ENCODE peak calls at places on chromosomes 3 and 15, in ten cellular contexts. One of them, this sample, is unnamed.

GRCh38 chr3:106176734-106177133 is 307.9 kb upstream of the CBLB start:
- DNase-seq in T47D: no peak
- DNase-seq in GM13977: peak
- DNase-seq in T-helper 2 cell: no peak
- DNase-seq in T-cell: peak
- DNase-seq in progenitor cell of endocrine pancreas: no peak
- DNase-seq in NCI-H1694 treated with DMSO at 0.1 percent for 48 hours: no peak
- DNase-seq in GM06990: peak
- DNase-seq in mucosa of descending colon: no peak
- DNase-seq in H9: no peak
- DNase-seq in this sample: peak

GRCh38 chr15:36595625-36596024 is 16.2 kb downstream of the CDIN1 start:
- DNase-seq in T47D: no peak
- DNase-seq in GM13977: no peak
- DNase-seq in T-helper 2 cell: no peak
- DNase-seq in T-cell: no peak
- DNase-seq in progenitor cell of endocrine pancreas: no peak
- DNase-seq in NCI-H1694 treated with DMSO at 0.1 percent for 48 hours: no peak
- DNase-seq in GM06990: no peak
- DNase-seq in mucosa of descending colon: no peak
- DNase-seq in H9: no peak
- DNase-seq in this sample: no peak

GRCh38 chr15:64009241-64009640 is 37.0 kb downstream of the DAPK2 start:
- DNase-seq in T47D: no peak
- DNase-seq in GM13977: no peak
- DNase-seq in T-helper 2 cell: no peak
- DNase-seq in T-cell: no peak
- DNase-seq in progenitor cell of endocrine pancreas: no peak
- DNase-seq in NCI-H1694 treated with DMSO at 0.1 percent for 48 hours: no peak
- DNase-seq in GM06990: no peak
- DNase-seq in mucosa of descending colon: no peak
- DNase-seq in H9: no peak
- DNase-seq in this sample: no peak

GRCh38 chr15:68592054-68592453 is 13.3 kb downstream of the CORO2B start:
- DNase-seq in T47D: no peak
- DNase-seq in GM13977: no peak
- DNase-seq in T-helper 2 cell: no peak
- DNase-seq in T-cell: no peak
- DNase-seq in progenitor cell of endocrine pancreas: no peak
- DNase-seq in NCI-H1694 treated with DMSO at 0.1 percent for 48 hours: no peak
- DNase-seq in GM06990: no peak
- DNase-seq in mucosa of descending colon: no peak
- DNase-seq in H9: no peak
- DNase-seq in this sample: no peak

GRCh38 chr3:152719264-152719663 is 115.7 kb upstream of the P2RY1 start:
- DNase-seq in T47D: no peak
- DNase-seq in GM13977: no peak
- DNase-seq in T-helper 2 cell: no peak
- DNase-seq in T-cell: no peak
- DNase-seq in progenitor cell of endocrine pancreas: no peak
- DNase-seq in NCI-H1694 treated with DMSO at 0.1 percent for 48 hours: no peak
- DNase-seq in GM06990: no peak
- DNase-seq in mucosa of descending colon: no peak
- DNase-seq in H9: no peak
- DNase-seq in this sample: no peak

GRCh38 chr3:52153389-52154096 is 680 bp downstream of the POC1A start:
- DNase-seq in T47D: no peak
- DNase-seq in GM13977: no peak
- DNase-seq in T-helper 2 cell: no peak
- DNase-seq in T-cell: no peak
- DNase-seq in progenitor cell of endocrine pancreas: no peak
- DNase-seq in NCI-H1694 treated with DMSO at 0.1 percent for 48 hours: no peak
- DNase-seq in GM06990: no peak
- DNase-seq in mucosa of descending colon: peak
- DNase-seq in H9: peak
- DNase-seq in this sample: no peak

GRCh38 chr15:58590236-58590635 is 158.4 kb downstream of the LIPC start:
- DNase-seq in T47D: no peak
- DNase-seq in GM13977: no peak
- DNase-seq in T-helper 2 cell: no peak
- DNase-seq in T-cell: no peak
- DNase-seq in progenitor cell of endocrine pancreas: no peak
- DNase-seq in NCI-H1694 treated with DMSO at 0.1 percent for 48 hours: no peak
- DNase-seq in GM06990: no peak
- DNase-seq in mucosa of descending colon: no peak
- DNase-seq in H9: no peak
- DNase-seq in this sample: no peak

GRCh38 chr3:38493019-38493418 is 3.1 kb upstream of the EXOG start:
- DNase-seq in T47D: no peak
- DNase-seq in GM13977: no peak
- DNase-seq in T-helper 2 cell: no peak
- DNase-seq in T-cell: no peak
- DNase-seq in progenitor cell of endocrine pancreas: no peak
- DNase-seq in NCI-H1694 treated with DMSO at 0.1 percent for 48 hours: no peak
- DNase-seq in GM06990: no peak
- DNase-seq in mucosa of descending colon: no peak
- DNase-seq in H9: no peak
- DNase-seq in this sample: no peak

GRCh38 chr3:28347374-28348285 is 891 bp upstream of the ZCWPW2 start:
- DNase-seq in T47D: peak
- DNase-seq in GM13977: no peak
- DNase-seq in T-helper 2 cell: no peak
- DNase-seq in T-cell: no peak
- DNase-seq in progenitor cell of endocrine pancreas: no peak
- DNase-seq in NCI-H1694 treated with DMSO at 0.1 percent for 48 hours: no peak
- DNase-seq in GM06990: no peak
- DNase-seq in mucosa of descending colon: no peak
- DNase-seq in H9: no peak
- DNase-seq in this sample: no peak

GRCh38 chr3:185605566-185605965 is 19.5 kb downstream of the SENP2 start:
- DNase-seq in T47D: no peak
- DNase-seq in GM13977: no peak
- DNase-seq in T-helper 2 cell: no peak
- DNase-seq in T-cell: no peak
- DNase-seq in progenitor cell of endocrine pancreas: no peak
- DNase-seq in NCI-H1694 treated with DMSO at 0.1 percent for 48 hours: no peak
- DNase-seq in GM06990: no peak
- DNase-seq in mucosa of descending colon: no peak
- DNase-seq in H9: no peak
- DNase-seq in this sample: no peak

GRCh38 chr3:53192608-53193007 is 31.6 kb downstream of the PRKCD start:
- DNase-seq in T47D: no peak
- DNase-seq in GM13977: no peak
- DNase-seq in T-helper 2 cell: no peak
- DNase-seq in T-cell: no peak
- DNase-seq in progenitor cell of endocrine pancreas: no peak
- DNase-seq in NCI-H1694 treated with DMSO at 0.1 percent for 48 hours: no peak
- DNase-seq in GM06990: no peak
- DNase-seq in mucosa of descending colon: no peak
- DNase-seq in H9: no peak
- DNase-seq in this sample: no peak

GRCh38 chr3:171115667-171116066 is 89.1 kb upstream of the SLC2A2 start:
- DNase-seq in T47D: no peak
- DNase-seq in GM13977: no peak
- DNase-seq in T-helper 2 cell: no peak
- DNase-seq in T-cell: no peak
- DNase-seq in progenitor cell of endocrine pancreas: no peak
- DNase-seq in NCI-H1694 treated with DMSO at 0.1 percent for 48 hours: no peak
- DNase-seq in GM06990: no peak
- DNase-seq in mucosa of descending colon: no peak
- DNase-seq in H9: no peak
- DNase-seq in this sample: no peak

GRCh38 chr3:14885307-14885706 is 62.1 kb upstream of the NR2C2 start:
- DNase-seq in T47D: no peak
- DNase-seq in GM13977: no peak
- DNase-seq in T-helper 2 cell: no peak
- DNase-seq in T-cell: peak
- DNase-seq in progenitor cell of endocrine pancreas: no peak
- DNase-seq in NCI-H1694 treated with DMSO at 0.1 percent for 48 hours: no peak
- DNase-seq in GM06990: no peak
- DNase-seq in mucosa of descending colon: no peak
- DNase-seq in H9: no peak
- DNase-seq in this sample: peak

GRCh38 chr15:29220852-29221251 is 48.8 kb downstream of the NSMCE3 start:
- DNase-seq in T47D: no peak
- DNase-seq in GM13977: no peak
- DNase-seq in T-helper 2 cell: no peak
- DNase-seq in T-cell: no peak
- DNase-seq in progenitor cell of endocrine pancreas: no peak
- DNase-seq in NCI-H1694 treated with DMSO at 0.1 percent for 48 hours: no peak
- DNase-seq in GM06990: no peak
- DNase-seq in mucosa of descending colon: no peak
- DNase-seq in H9: no peak
- DNase-seq in this sample: no peak

GRCh38 chr3:84600703-84601225 is 358.0 kb upstream of the CADM2 start:
- DNase-seq in T47D: no peak
- DNase-seq in GM13977: no peak
- DNase-seq in T-helper 2 cell: no peak
- DNase-seq in T-cell: no peak
- DNase-seq in progenitor cell of endocrine pancreas: no peak
- DNase-seq in NCI-H1694 treated with DMSO at 0.1 percent for 48 hours: no peak
- DNase-seq in GM06990: no peak
- DNase-seq in mucosa of descending colon: no peak
- DNase-seq in H9: no peak
- DNase-seq in this sample: no peak

GRCh38 chr3:72630614-72631344 is 217.5 kb downstream of the SHQ1 start:
- DNase-seq in T47D: no peak
- DNase-seq in GM13977: no peak
- DNase-seq in T-helper 2 cell: no peak
- DNase-seq in T-cell: no peak
- DNase-seq in progenitor cell of endocrine pancreas: no peak
- DNase-seq in NCI-H1694 treated with DMSO at 0.1 percent for 48 hours: no peak
- DNase-seq in GM06990: no peak
- DNase-seq in mucosa of descending colon: no peak
- DNase-seq in H9: no peak
- DNase-seq in this sample: no peak

GRCh38 chr15:77457619-77458265 is 37.1 kb downstream of the HMG20A start:
- DNase-seq in T47D: no peak
- DNase-seq in GM13977: no peak
- DNase-seq in T-helper 2 cell: no peak
- DNase-seq in T-cell: no peak
- DNase-seq in progenitor cell of endocrine pancreas: no peak
- DNase-seq in NCI-H1694 treated with DMSO at 0.1 percent for 48 hours: no peak
- DNase-seq in GM06990: no peak
- DNase-seq in mucosa of descending colon: no peak
- DNase-seq in H9: no peak
- DNase-seq in this sample: no peak

GRCh38 chr3:30097022-30097650 is 509.3 kb upstream of the TGFBR2 start:
- DNase-seq in T47D: no peak
- DNase-seq in GM13977: no peak
- DNase-seq in T-helper 2 cell: no peak
- DNase-seq in T-cell: no peak
- DNase-seq in progenitor cell of endocrine pancreas: no peak
- DNase-seq in NCI-H1694 treated with DMSO at 0.1 percent for 48 hours: no peak
- DNase-seq in GM06990: no peak
- DNase-seq in mucosa of descending colon: no peak
- DNase-seq in H9: peak
- DNase-seq in this sample: no peak